ENCODE peak calls at places on chromosomes 13 and 19, in four cellular contexts. A, W, D and V are unnamed samples.
A peak's percentile ranks its signal among the peaks of the same experiment; 100 is the strongest.

GRCh38 chr13:37595162-37595561 is 3.4 kb downstream of the POSTN start:
- DNase-seq in D (peak; percentile 10), W (no peak), A (no peak), V (no peak)

GRCh38 chr13:49553888-49554287 is 31.5 kb downstream of the RCBTB1 start:
- DNase-seq in D (no peak), W (no peak), A (no peak), V (no peak)

GRCh38 chr19:1026189-1027019 is at the start of gene CNN2:
- DNase-seq in A (no peak), D (peak; percentile 95), W (peak; percentile 80), V (no peak)

GRCh38 chr19:45450042-45450380 is 17.8 kb upstream of the FOSB start:
- DNase-seq in D (no peak), A (no peak), W (peak; percentile 87), V (no peak)

GRCh38 chr13:72555601-72556000 is 171.8 kb downstream of the MZT1 start:
- DNase-seq in D (no peak), W (no peak), A (no peak), V (no peak)

GRCh38 chr13:60226507-60226906 is 62.8 kb upstream of the DIAPH3 start:
- DNase-seq in W (peak; percentile 46), A (no peak), D (peak; percentile 19), V (no peak)

GRCh38 chr13:92173254-92173653 is 774.8 kb downstream of the GPC5 start:
- DNase-seq in D (no peak), A (no peak), W (no peak), V (no peak)

GRCh38 chr19:46080561-46080960 is 39.8 kb upstream of the IGFL4 start:
- DNase-seq in W (peak; percentile 51), A (peak; percentile 37), D (peak; percentile 99), V (no peak)

GRCh38 chr13:22812793-22813192 is 368.0 kb upstream of the SGCG start:
- DNase-seq in A (no peak), D (peak; percentile 6), W (no peak), V (no peak)

GRCh38 chr19:46878613-46879375 is 18.0 kb downstream of the ARHGAP35 start:
- DNase-seq in A (peak; percentile 68), W (no peak), D (peak; percentile 88), V (no peak)

GRCh38 chr19:37991841-37992248 is 84.8 kb downstream of the SIPA1L3 start:
- DNase-seq in D (no peak), W (no peak), A (no peak), V (no peak)

GRCh38 chr13:39025433-39025839 is 12.5 kb downstream of the PROSER1 start:
- DNase-seq in A (no peak), D (no peak), W (no peak), V (no peak)

GRCh38 chr19:40811478-40812341 is 12.7 kb downstream of the EGLN2 start:
- DNase-seq in A (no peak), D (no peak), W (no peak), V (no peak)

GRCh38 chr19:12346896-12347295 is 13.5 kb upstream of the ZNF563 start:
- DNase-seq in W (peak; percentile 17), A (no peak), D (no peak), V (no peak)

GRCh38 chr13:29849731-29850212 is 645 bp downstream of the UBL3 start:
- DNase-seq in W (peak; percentile 90), D (peak; percentile 80), A (no peak), V (peak; percentile 72)

GRCh38 chr13:113493315-113493951 is 2.9 kb upstream of the DCUN1D2 start:
- DNase-seq in W (peak; percentile 89), A (peak; percentile 88), D (peak; percentile 89), V (no peak)

GRCh38 chr19:48271531-48272151 is 1.8 kb downstream of the ZNF114 start:
- DNase-seq in A (no peak), D (peak; percentile 66), W (peak; percentile 40), V (no peak)

GRCh38 chr13:111868716-111869115 is 198.2 kb upstream of the SOX1 start:
- DNase-seq in D (no peak), W (no peak), A (no peak), V (no peak)

GRCh38 chr13:20721454-20722357 is 18.2 kb downstream of the IL17D start:
- DNase-seq in A (no peak), D (peak; percentile 65), W (no peak), V (no peak)

GRCh38 chr19:17778621-17779280 is 16.2 kb upstream of the B3GNT3 start:
- DNase-seq in D (no peak), W (no peak), A (no peak), V (no peak)